ENCODE peak calls at places on chromosomes 13 and 19, in six cellular contexts. O is fibroblast of pulmonary artery, X is heart right ventricle, Q is left ventricle myocardium inferior, T is Caco-2, L is epithelial cell of esophagus. G is an unnamed sample.

GRCh38 chr13:49063526-49063925 is 87.8 kb downstream of the FNDC3A start:
- DNase-seq in T (no peak), L (peak), Q (no peak), X (no peak), O (peak), G (peak)

GRCh38 chr19:55353803-55354697 is 469 bp downstream of the COX6B2 start:
- DNase-seq in T (peak), X (peak), L (peak), Q (peak), O (peak), G (peak)

GRCh38 chr19:29681422-29682235 is 16.4 kb downstream of the PLEKHF1 start:
- DNase-seq in O (no peak), Q (no peak), X (no peak), T (no peak), L (no peak), G (peak)

GRCh38 chr13:64480648-64481047 is 2749.5 kb downstream of the PCDH9 start:
- DNase-seq in L (no peak), O (no peak), T (no peak), X (no peak), Q (no peak), G (no peak)

GRCh38 chr19:55545443-55545842 is at the start of gene SBK3:
- DNase-seq in O (no peak), L (no peak), T (no peak), X (no peak), Q (no peak), G (no peak)

GRCh38 chr13:106349080-106349841 is 186.2 kb downstream of the EFNB2 start:
- DNase-seq in T (peak), L (peak), Q (peak), O (no peak), X (peak), G (no peak)

GRCh38 chr13:42495751-42496150 is 78.2 kb upstream of the TNFSF11 start:
- DNase-seq in O (no peak), Q (no peak), T (no peak), L (no peak), X (no peak), G (no peak)

GRCh38 chr19:45115809-45116615 is 23.0 kb downstream of the PPP1R37 start:
- DNase-seq in X (no peak), Q (no peak), O (no peak), T (no peak), L (no peak), G (no peak)

GRCh38 chr13:63184693-63185092 is 1769.0 kb upstream of the PCDH20 start:
- DNase-seq in L (peak), X (no peak), T (peak), O (peak), Q (no peak), G (peak)

GRCh38 chr13:35812730-35813129 is 318.5 kb downstream of the DCLK1 start:
- DNase-seq in Q (no peak), T (no peak), L (no peak), O (no peak), X (no peak), G (no peak)

GRCh38 chr19:47644743-47645499 is 36.0 kb downstream of the BICRA start:
- DNase-seq in T (no peak), Q (no peak), O (peak), L (no peak), X (no peak), G (no peak)

GRCh38 chr13:23748591-23748990 is 140.6 kb downstream of the MIPEP start:
- DNase-seq in Q (no peak), L (no peak), O (no peak), X (no peak), T (no peak), G (no peak)

GRCh38 chr13:69324109-69324886 is 783.3 kb upstream of the ATXN8OS start:
- DNase-seq in Q (no peak), T (no peak), X (no peak), L (peak), O (peak), G (peak)

DNA sequence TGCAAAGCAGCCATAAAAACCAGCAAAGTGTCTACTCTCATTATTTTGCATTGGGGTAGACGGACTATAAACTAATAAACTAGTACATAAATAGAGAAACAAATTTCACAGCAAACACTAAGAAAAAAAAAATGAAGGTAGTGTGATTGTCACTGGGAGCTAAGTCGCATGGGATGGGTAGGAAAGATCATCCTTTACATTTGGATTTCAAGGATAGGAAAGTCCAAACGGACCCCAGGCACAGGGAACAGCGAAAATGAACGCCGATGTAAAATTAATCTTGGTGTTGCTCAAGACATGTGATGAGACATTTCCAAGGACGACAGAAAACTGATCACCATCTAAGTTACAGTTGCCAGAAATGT is 690 bp upstream of the SGTA start:
- DNase-seq in X (no peak), Q (no peak), O (no peak), L (no peak), T (no peak), G (no peak)
- H3K4me3 ChIP-seq in X (no peak), Q (peak), O (peak), L (peak), T (peak), G (no peak)

DNA sequence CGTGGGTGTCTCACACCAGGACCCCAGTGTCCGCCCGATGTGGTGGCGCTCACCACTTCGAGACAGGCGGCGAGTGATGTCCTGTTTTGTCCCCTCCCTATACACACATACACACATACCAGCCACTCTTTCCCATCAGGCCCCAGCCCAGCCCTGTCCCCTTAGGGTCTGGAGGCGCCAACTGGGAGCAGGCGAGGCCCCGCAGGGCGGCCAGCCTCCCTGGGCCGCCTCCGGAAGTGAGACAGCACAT is 38.1 kb upstream of the NANOS3 start:
- DNase-seq in T (no peak), O (no peak), X (peak), Q (no peak), L (no peak), G (no peak)
- TF ChIP-seq CTCF in T (no peak), O (no peak), X (no peak), Q (no peak), L (no peak), G (no peak)

GRCh38 chr13:38690231-38690630 is 3.4 kb downstream of the FREM2 start:
- DNase-seq in Q (no peak), O (no peak), T (no peak), X (no peak), L (no peak), G (no peak)

GRCh38 chr13:38693168-38693567 is 6.3 kb downstream of the FREM2 start:
- DNase-seq in T (no peak), X (no peak), O (no peak), Q (no peak), L (no peak), G (no peak)

GRCh38 chr13:38697628-38698333 is 10.9 kb downstream of the FREM2 start:
- DNase-seq in O (no peak), X (no peak), Q (no peak), T (peak), L (peak), G (no peak)

GRCh38 chr13:38697197-38697596 is 10.3 kb downstream of the FREM2 start:
- DNase-seq in Q (no peak), L (no peak), X (no peak), O (no peak), T (no peak), G (no peak)

GRCh38 chr13:38693641-38694040 is 6.8 kb downstream of the FREM2 start:
- DNase-seq in O (no peak), L (no peak), T (no peak), X (no peak), Q (no peak), G (no peak)
- H3K4me3 ChIP-seq in O (no peak), L (no peak), T (no peak), X (no peak), Q (no peak), G (no peak)

DNA sequence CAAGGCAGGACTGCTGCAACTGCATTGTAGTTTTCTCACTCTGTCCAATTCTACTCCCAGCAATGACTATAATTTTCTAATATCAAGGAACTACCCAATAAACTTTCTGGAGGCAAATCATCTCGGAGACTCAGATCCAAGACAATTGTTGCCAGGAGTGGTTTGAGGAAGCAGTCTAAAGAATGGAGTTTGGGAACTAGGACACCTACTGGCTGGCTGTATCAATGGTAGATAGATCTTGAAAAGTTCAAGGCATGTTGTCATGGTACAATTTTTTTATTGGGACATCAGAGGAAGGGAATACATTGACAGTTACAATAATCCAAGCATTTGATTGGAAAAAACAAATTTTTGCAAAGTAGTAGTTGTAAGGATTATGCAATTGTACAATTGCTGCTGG is 648.3 kb upstream of the SLITRK6 start:
- DNase-seq in X (no peak), T (no peak), O (no peak), L (no peak), Q (no peak), G (no peak)
- TF ChIP-seq CTCF in X (no peak), T (no peak), O (no peak), L (no peak), Q (no peak), G (no peak)

GRCh38 chr19:917323-918151 is at the start of gene KISS1R:
- DNase-seq in T (peak), X (no peak), L (peak), Q (no peak), O (no peak), G (no peak)
- H3K4me3 ChIP-seq in T (peak), X (peak), L (no peak), Q (peak), O (no peak), G (no peak)

DNA sequence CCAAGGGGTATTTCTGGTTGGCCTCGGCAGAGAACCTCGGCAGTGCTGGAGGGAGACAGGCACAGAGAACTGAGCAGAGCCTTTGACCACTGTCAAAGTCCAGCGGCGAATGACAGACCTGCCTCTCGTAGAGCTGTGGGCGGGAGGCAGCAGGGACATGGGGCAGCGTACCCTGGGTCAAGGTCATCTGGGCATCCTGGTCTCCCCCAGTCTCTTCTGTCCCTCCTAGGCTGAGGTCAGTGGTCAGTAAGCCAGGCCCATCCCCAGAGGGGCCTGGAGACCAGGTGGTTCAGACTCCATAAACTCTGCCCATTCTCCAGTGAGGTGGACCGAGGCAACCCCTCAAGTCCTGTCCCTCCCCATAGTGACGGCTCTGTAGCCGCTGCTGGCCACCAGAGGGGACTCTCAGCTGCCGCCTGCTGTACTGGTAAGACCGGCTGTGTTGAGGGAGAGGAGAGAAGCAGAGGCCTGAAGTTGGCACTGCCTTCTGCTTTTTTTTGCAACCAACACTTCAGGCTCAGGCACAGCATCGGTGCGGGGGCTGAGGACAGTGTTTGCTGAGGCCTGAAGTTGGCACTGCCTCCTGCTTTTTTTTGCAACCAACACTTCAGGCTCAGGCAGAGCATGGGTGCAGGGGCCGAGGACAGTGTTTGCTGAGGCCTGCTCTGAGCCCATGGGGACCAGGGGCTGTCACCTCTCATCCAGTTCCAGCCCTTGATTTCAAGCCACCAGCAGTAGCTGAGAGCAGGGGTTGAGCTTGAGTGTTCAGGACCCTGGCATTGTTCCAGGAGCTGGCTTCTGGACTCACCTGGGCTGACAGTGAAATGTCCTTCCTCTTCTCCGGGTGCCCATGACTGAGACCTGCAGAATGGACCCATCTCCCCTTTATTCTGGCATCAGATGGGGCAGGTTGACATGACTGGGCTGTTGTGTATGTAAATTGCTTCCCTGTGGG is at the start of gene PGLYRP2:
- DNase-seq in T (no peak), Q (no peak), X (peak), O (peak), L (peak), G (peak)
- TF ChIP-seq CTCF in T (no peak), Q (peak), X (no peak), O (no peak), L (peak), G (no peak)

GRCh38 chr13:59689057-59689456 is 474.7 kb downstream of the DIAPH3 start:
- DNase-seq in Q (no peak), X (no peak), O (no peak), T (no peak), L (no peak), G (no peak)
- H3K4me3 ChIP-seq in Q (no peak), X (no peak), O (no peak), T (no peak), L (no peak), G (no peak)

DNA sequence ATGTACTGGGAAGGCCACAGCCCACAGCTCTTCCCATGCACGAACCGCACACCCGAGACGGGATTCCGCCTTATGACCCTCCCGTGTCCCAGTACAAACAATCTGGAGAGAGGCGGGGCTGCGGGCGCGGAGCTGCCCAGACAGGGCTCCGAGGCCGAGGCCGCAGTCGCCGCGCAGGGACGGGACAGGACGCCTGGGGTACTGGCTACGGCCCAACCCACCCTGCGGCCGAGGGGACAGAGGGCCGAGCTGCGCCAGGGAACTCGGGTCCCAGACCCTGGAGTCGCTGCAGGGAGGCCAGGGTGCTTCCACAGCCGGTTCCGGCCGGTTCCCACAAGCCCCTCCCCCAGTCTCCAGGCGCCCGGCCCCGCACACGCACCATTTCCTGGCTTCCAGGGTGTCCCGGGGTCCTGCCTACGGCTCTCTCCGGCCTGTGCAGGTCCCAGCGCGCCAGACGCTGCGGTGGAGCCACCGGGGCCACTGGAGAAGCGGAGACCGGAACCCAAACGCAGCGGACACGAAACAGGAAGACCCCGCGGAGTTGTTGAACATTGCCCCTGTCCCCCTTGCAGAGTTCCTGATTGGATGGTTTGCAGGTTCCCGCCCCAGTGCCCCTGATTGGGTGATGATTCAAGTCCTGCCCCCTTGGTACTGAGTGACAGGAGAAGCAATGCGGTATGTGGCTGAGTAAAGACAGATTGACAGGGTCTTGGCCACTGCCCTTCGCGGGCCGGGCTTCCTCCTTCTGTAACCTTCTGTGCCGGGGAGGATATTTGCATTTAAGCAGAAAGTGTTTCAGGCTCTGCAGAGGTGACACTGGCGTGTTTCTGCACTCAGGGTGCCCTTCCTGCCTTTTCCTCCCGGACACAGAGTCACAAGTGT is at the start of gene ZNF564:
- DNase-seq in Q (peak), O (peak), T (peak), X (peak), L (peak), G (peak)
- TF ChIP-seq CTCF in Q (no peak), O (no peak), T (no peak), X (no peak), L (no peak), G (no peak)

GRCh38 chr19:35745328-35746086 is at the start of the genes PSENEN and U2AF1L4:
- DNase-seq in O (peak), L (peak), X (peak), T (peak), Q (peak), G (peak)

GRCh38 chr19:35744688-35745327 is 410 bp downstream of the U2AF1L4 start:
- DNase-seq in T (peak), L (peak), Q (peak), O (peak), X (peak), G (peak)

GRCh38 chr19:35743640-35744306 is 1.4 kb downstream of the U2AF1L4 start:
- DNase-seq in T (no peak), Q (no peak), X (no peak), L (no peak), O (no peak), G (no peak)

GRCh38 chr19:35746087-35746462 is 624 bp downstream of the PSENEN start:
- DNase-seq in T (no peak), O (no peak), Q (no peak), X (no peak), L (no peak), G (no peak)

DNA sequence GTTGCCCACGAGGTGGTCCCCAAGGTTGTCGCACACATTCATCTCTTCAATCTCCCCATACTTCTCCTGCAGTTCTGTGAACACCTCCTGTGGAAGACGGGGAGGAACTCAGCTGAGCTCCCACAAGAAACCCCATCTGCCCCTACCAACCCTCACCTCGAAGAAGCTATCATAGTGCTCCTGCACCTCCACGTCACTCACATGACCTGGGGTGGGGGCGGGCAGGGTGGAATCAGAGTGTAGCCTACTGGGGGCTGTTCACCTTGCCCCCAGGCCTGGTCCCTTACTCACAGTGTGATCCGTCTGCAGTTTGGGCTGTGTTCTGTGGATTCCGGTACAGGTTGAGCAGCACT is 907 bp downstream of the U2AF1L4 start:
- DNase-seq in T (no peak), Q (no peak), O (no peak), L (no peak), X (no peak), G (no peak)
- H3K4me3 ChIP-seq in T (peak), Q (peak), O (peak), L (peak), X (peak), G (peak)

GRCh38 chr13:79631260-79631659 is 150.3 kb downstream of the NDFIP2 start:
- DNase-seq in T (peak), L (peak), X (no peak), Q (no peak), O (peak), G (peak)
- TF ChIP-seq CTCF in T (no peak), L (peak), X (peak), Q (peak), O (peak), G (peak)

G was measured in cardiac fibroblast.